ENCODE peak calls at places on chromosomes 2 and 18, in four cellular contexts. I, K, E and Q are unnamed samples.
A peak's percentile ranks its signal among the peaks of the same experiment; 100 is the strongest.

GRCh38 chr2:203280428-203281064 is 41.7 kb downstream of the CYP20A1 start:
- DNase-seq in I (no peak), K (no peak), E (peak; percentile 85), Q (peak; percentile 53)

GRCh38 chr2:1605659-1606400 is 138.5 kb downstream of the PXDN start:
- DNase-seq in I (no peak), K (no peak), E (peak; percentile 48), Q (peak; percentile 66)

GRCh38 chr18:59593291-59593717 is 103.9 kb downstream of the CCBE1 start:
- DNase-seq in I (no peak), K (no peak), E (peak; percentile 65), Q (no peak)

GRCh38 chr2:70560040-70560439 is 6.4 kb upstream of the TGFA start:
- DNase-seq in I (no peak), K (no peak), E (no peak), Q (no peak)

GRCh38 chr2:61538179-61538919 is at the start of gene XPO1:
- DNase-seq in I (peak; percentile 99), K (peak; percentile 100), E (peak; percentile 100), Q (peak; percentile 100)

GRCh38 chr2:2577366-2577765 is 246.3 kb upstream of the MYT1L start:
- DNase-seq in I (no peak), K (no peak), E (no peak), Q (no peak)

GRCh38 chr2:196729418-196729817 is 70.1 kb downstream of the GTF3C3 start:
- DNase-seq in I (no peak), K (no peak), E (no peak), Q (no peak)

GRCh38 chr18:28338316-28338715 is 161.4 kb upstream of the CDH2 start:
- DNase-seq in I (no peak), K (no peak), E (no peak), Q (no peak)

GRCh38 chr18:9091066-9091476 is 11.4 kb upstream of the NDUFV2 start:
- DNase-seq in I (no peak), K (no peak), E (no peak), Q (no peak)

GRCh38 chr2:37647941-37648315 is 23.5 kb downstream of the CDC42EP3 start:
- DNase-seq in I (no peak), K (no peak), E (no peak), Q (no peak)
- H3K4me3 ChIP-seq in I (no peak overlapping the region), K (no peak overlapping the region), E (no peak overlapping the region), Q (no peak overlapping the region)

GRCh38 chr2:104853926-104854506 is at the start of gene POU3F3:
- DNase-seq in I (peak; percentile 95), K (no peak), E (peak; percentile 96), Q (no peak)
- H3K4me3 ChIP-seq in I (peak within 1 kb of the TSS; percentile 64), K (peak within 1 kb of the TSS; percentile 21), E (peak within 1 kb of the TSS; percentile 59), Q (peak within 1 kb of the TSS; percentile 22)

GRCh38 chr2:241903121-241904010 is 33.8 kb downstream of the RTP5 start:
- DNase-seq in I (no peak), K (no peak), E (no peak), Q (no peak)

GRCh38 chr2:241904011-241904718 is 34.6 kb downstream of the RTP5 start:
- DNase-seq in I (no peak), K (no peak), E (no peak), Q (no peak)

GRCh38 chr2:241901500-241902351 is 32.2 kb downstream of the RTP5 start:
- DNase-seq in I (no peak), K (peak; percentile 95), E (no peak), Q (no peak)

GRCh38 chr2:241901018-241901380 is 31.5 kb downstream of the RTP5 start:
- DNase-seq in I (no peak), K (no peak), E (no peak), Q (no peak)

DNA sequence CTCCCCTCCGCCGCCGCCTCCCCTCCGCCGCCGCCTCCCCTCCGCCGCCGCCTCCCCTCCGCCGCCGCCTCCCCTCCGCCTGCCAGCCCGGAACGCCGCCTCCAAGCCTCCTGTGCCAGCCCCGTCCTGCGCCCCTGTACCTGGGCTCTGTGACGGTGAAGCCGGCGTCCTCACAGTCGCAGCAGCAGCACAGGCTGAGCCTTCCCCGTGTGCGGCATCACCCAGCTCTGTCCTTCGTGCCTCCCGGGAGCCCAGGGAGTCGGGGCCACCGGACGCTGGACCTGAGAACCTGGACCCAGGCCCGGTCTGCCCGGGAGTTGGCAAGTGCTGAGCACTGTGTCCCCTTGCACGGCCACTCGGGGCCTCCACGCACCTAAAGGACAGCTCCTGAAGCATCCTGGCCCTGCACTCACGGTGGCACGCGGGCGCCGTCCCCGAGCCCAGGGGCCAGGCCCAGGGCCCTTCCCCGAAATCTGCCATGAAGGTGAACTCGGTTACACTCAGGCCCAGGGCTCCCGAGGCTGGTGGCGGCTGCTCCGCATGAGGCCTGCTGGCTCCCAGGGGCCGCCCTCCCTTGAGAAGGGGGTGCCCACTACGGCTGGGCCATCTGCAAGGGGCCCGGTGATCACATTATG is 32.9 kb downstream of the RTP5 start:
- DNase-seq in I (no peak), K (peak; percentile 73), E (no peak), Q (no peak)
- H3K4me3 ChIP-seq in I (no peak overlapping the region), K (peak overlapping the region; percentile 5), E (no peak overlapping the region), Q (no peak overlapping the region)

DNA sequence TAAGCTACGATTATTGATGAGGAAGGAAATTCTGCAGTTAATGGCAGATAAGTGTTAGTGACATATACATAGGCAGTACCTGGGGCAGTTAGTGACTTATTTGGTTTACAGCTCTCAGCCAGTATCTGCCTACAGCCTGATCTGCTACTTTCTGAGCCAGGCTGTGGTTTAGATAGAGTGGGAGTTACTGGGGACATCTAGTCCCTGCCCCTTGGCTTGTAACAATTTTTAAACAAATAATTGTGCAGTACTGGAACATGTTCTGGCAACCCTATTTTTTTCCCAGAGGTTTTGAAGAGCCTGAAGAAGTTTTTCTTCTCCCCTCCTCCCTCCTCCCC is 2.3 kb downstream of the KIF5C start:
- DNase-seq in I (no peak), K (no peak), E (no peak), Q (no peak)
- H3K4me3 ChIP-seq in I (no peak overlapping the region), K (no peak overlapping the region), E (no peak overlapping the region), Q (no peak overlapping the region)

GRCh38 chr2:190213441-190214335 is 105.9 kb downstream of the HIBCH start:
- DNase-seq in I (no peak), K (no peak), E (peak; percentile 40), Q (no peak)
- H3K4me3 ChIP-seq in I (peak overlapping the region; percentile 17), K (no peak overlapping the region), E (no peak overlapping the region), Q (no peak overlapping the region)

GRCh38 chr2:10987861-10988260 is 76.1 kb downstream of the KCNF1 start:
- DNase-seq in I (no peak), K (no peak), E (no peak), Q (no peak)
- H3K4me3 ChIP-seq in I (no peak overlapping the region), K (no peak overlapping the region), E (no peak overlapping the region), Q (no peak overlapping the region)

GRCh38 chr18:6414723-6415362 is at the start of gene L3MBTL4:
- DNase-seq in I (no peak), K (peak; percentile 81), E (peak; percentile 3), Q (no peak)

GRCh38 chr18:6413554-6414117 is 1.1 kb downstream of the L3MBTL4 start:
- DNase-seq in I (no peak), K (peak; percentile 33), E (no peak), Q (no peak)

GRCh38 chr18:6412933-6413472 is 1.7 kb downstream of the L3MBTL4 start:
- DNase-seq in I (no peak), K (no peak), E (no peak), Q (no peak)

GRCh38 chr18:6411367-6411766 is 3.3 kb downstream of the L3MBTL4 start:
- DNase-seq in I (no peak), K (no peak), E (no peak), Q (no peak)

GRCh38 chr18:6414118-6414722 is 491 bp downstream of the L3MBTL4 start:
- DNase-seq in I (no peak), K (peak; percentile 86), E (no peak), Q (no peak)
- H3K4me3 ChIP-seq in I (no peak overlapping the region), K (peak overlapping the region; percentile 80), E (peak overlapping the region; percentile 35), Q (peak overlapping the region; percentile 48)

GRCh38 chr2:85578243-85579180 is 1.1 kb downstream of the VAMP8 start:
- DNase-seq in I (no peak), K (peak; percentile 57), E (no peak), Q (no peak)
- H3K4me3 ChIP-seq in I (no peak overlapping the region), K (peak overlapping the region; percentile 33), E (no peak overlapping the region), Q (no peak overlapping the region)

DNA sequence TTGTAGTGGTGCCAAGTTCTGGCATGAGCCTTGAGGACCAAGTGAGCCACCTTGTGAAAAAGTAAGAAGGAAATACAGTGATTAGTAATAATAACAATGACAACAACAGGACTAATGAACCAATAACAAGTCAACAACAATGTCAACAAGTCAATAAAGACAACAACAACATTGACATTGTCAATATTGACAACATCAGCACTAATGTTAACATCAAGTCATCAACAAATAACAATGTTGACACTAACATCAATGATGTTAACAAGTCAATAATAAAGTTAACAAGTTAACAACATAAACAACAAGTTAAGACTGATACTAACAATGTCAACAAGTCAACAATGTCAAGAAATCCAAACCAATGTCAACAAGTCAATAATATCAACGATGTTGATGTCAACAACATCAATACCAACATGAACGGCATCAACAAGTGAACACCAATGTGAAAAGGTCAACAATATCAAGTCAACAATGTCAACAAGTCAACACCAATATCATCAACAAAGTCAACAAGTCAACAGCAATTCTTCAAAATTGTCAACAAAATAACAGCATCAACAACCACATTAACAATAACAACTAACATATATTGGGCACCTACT is 24.0 kb downstream of the LCT start:
- DNase-seq in I (no peak), K (no peak), E (no peak), Q (no peak)
- H3K4me3 ChIP-seq in I (no peak overlapping the region), K (no peak overlapping the region), E (no peak overlapping the region), Q (no peak overlapping the region)

DNA sequence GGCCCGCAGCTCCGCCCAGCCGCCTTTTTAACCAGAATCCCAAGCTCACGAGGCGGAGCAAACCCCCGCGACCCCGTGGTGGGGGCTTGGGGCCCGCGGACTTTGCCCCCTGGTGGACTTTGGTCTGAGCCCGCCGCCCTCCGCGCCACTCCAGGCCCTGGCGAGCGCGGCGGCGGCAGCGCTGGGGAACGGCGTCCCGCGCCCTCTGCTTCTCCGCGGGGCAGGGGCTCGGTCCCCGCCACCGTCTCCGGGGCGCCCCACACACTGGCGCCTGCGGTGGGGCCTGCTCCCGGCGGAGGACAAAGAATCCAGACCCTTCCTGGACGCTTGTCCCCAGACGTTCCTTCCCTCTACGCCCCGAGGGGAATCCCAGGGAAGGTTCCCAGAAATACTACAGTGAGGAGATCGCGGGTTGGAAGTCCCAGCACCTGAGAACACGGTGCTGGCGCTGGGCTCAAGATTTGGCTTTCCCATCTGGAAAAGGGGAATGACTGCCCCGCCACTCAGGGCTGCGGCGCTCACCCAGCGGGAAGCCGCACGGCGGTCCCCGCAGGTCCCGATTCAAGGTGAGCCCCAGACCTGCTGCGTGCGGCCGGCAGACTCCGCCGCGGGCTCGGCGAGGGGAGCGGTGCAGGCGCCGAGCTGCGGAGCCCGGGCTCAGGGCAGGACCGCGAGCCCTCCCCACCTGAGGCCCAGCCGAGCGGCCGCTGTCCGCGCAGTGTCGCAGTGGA is at the start of gene HAAO:
- DNase-seq in I (no peak), K (peak; percentile 47), E (no peak), Q (no peak)
- H3K4me3 ChIP-seq in I (no peak within 1 kb of the TSS), K (peak within 1 kb of the TSS; percentile 56), E (peak within 1 kb of the TSS; percentile 35), Q (peak within 1 kb of the TSS; percentile 53)